ENCODE peak calls at places on chromosomes 5 and 9, in four cellular contexts. One of them, this sample, is unnamed.

GRCh38 chr5:31062878-31063277 is 130.6 kb upstream of the CDH6 start:
- DNase-seq in transverse colon: no peak
- DNase-seq in vagina: no peak
- DNase-seq in A549: no peak
- DNase-seq in this sample: no peak

GRCh38 chr5:172456076-172456800 is 1.9 kb upstream of the SH3PXD2B start:
- DNase-seq in vagina: no peak
- DNase-seq in A549: no peak
- DNase-seq in transverse colon: no peak
- DNase-seq in this sample: no peak

GRCh38 chr5:143554194-143554717 is 150.8 kb upstream of the NR3C1 start:
- DNase-seq in transverse colon: no peak
- DNase-seq in vagina: no peak
- DNase-seq in A549: peak; percentile 74
- DNase-seq in this sample: no peak

GRCh38 chr9:91274950-91275349 is 86.8 kb downstream of the AUH start:
- DNase-seq in transverse colon: no peak
- DNase-seq in A549: no peak
- DNase-seq in vagina: no peak
- DNase-seq in this sample: no peak

GRCh38 chr5:120507826-120508463 is 43.8 kb downstream of the PRR16 start:
- DNase-seq in A549: no peak
- DNase-seq in transverse colon: no peak
- DNase-seq in vagina: no peak
- DNase-seq in this sample: no peak

GRCh38 chr5:157748740-157749461 is 5.4 kb downstream of the LSM11 start:
- DNase-seq in vagina: no peak
- DNase-seq in A549: peak; percentile 20
- DNase-seq in transverse colon: no peak
- DNase-seq in this sample: no peak

GRCh38 chr9:129052592-129052991 is 16.2 kb downstream of the MIGA2 start:
- DNase-seq in transverse colon: peak; percentile 96
- DNase-seq in A549: peak; percentile 35
- DNase-seq in vagina: no peak
- DNase-seq in this sample: peak; percentile 71

GRCh38 chr5:112012112-112012511 is 255.1 kb upstream of the NREP start:
- DNase-seq in vagina: no peak
- DNase-seq in transverse colon: no peak
- DNase-seq in A549: no peak
- DNase-seq in this sample: peak; percentile 32

GRCh38 chr5:169786219-169786618 is 149.1 kb downstream of the DOCK2 start:
- DNase-seq in transverse colon: no peak
- DNase-seq in vagina: no peak
- DNase-seq in A549: peak; percentile 39
- DNase-seq in this sample: no peak

GRCh38 chr5:166369817-166370216 is 1921.6 kb upstream of the WWC1 start:
- DNase-seq in vagina: no peak
- DNase-seq in A549: no peak
- DNase-seq in transverse colon: no peak
- DNase-seq in this sample: no peak

GRCh38 chr9:89605181-89606048 is 603 bp downstream of the GADD45G start:
- DNase-seq in vagina: no peak
- DNase-seq in transverse colon: peak; percentile 65
- DNase-seq in A549: peak; percentile 9
- DNase-seq in this sample: peak; percentile 53

GRCh38 chr5:147763791-147764525 is 18.6 kb downstream of the JAKMIP2 start:
- DNase-seq in transverse colon: no peak
- DNase-seq in A549: no peak
- DNase-seq in vagina: no peak
- DNase-seq in this sample: no peak

GRCh38 chr9:8062459-8062858 is 262.9 kb upstream of the DMAC1 start:
- DNase-seq in A549: no peak
- DNase-seq in vagina: no peak
- DNase-seq in transverse colon: no peak
- DNase-seq in this sample: no peak

DNA sequence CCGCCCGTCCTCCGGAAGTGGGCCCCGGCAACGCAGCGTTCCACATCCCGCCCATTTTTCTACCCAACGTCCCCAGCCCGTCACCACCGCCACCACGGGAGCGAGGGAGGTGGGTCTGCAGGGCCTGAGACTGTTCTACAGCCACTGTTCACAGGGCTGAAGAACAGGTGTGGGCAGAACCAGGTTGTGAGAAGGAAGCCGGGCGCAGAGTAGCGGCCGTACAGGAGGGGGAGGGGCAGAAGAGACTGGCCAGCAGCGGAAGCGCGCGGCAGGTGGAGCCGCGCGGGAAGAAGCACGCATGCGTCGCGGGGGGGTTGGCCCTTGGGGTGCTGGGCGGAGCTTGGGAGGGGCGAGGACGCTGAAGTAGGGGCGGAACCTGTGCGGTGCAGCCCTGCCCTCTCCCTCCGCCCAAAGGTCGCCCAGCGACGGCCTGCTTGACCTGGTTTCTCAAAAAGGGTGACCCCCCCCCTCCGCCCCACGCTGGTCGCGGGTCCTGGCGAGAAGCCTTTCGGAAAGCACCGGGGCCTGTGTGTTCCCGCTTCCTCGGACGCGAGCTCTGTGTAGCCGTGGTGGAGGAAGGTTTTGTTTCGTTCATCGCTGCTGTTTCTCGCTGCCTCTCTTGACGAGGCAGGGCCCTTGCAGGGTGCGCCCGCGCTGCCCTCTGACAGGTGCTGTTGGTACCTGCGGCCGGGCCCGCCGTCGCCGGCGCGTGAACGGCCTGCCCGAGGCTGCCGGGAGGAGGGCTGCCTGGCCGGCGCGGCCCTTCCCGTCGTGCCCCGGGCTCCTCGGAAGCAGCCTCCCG is 7.8 kb upstream of the MGAT1 start:
- DNase-seq in A549: peak; percentile 97
- DNase-seq in transverse colon: peak; percentile 99
- DNase-seq in vagina: peak; percentile 97
- DNase-seq in this sample: peak; percentile 98
- TF ChIP-seq POLR2A in A549: no peak
- TF ChIP-seq POLR2A in transverse colon: peak; percentile 84
- TF ChIP-seq POLR2A in vagina: no peak
- TF ChIP-seq POLR2A in this sample: no peak

GRCh38 chr5:33468811-33469435 is 28.2 kb downstream of the TARS1 start:
- DNase-seq in vagina: no peak
- DNase-seq in transverse colon: no peak
- DNase-seq in A549: no peak
- DNase-seq in this sample: no peak
- TF ChIP-seq POLR2A in vagina: no peak
- TF ChIP-seq POLR2A in transverse colon: no peak
- TF ChIP-seq POLR2A in A549: no peak
- TF ChIP-seq POLR2A in this sample: no peak

GRCh38 chr9:84850830-84851372 is 181.4 kb downstream of the NTRK2 start:
- DNase-seq in transverse colon: no peak
- DNase-seq in A549: no peak
- DNase-seq in vagina: no peak
- DNase-seq in this sample: no peak

GRCh38 chr9:84852902-84853301 is 183.4 kb downstream of the NTRK2 start:
- DNase-seq in A549: no peak
- DNase-seq in transverse colon: no peak
- DNase-seq in vagina: no peak
- DNase-seq in this sample: no peak

GRCh38 chr9:84856181-84856632 is 186.7 kb downstream of the NTRK2 start:
- DNase-seq in vagina: no peak
- DNase-seq in A549: no peak
- DNase-seq in transverse colon: no peak
- DNase-seq in this sample: peak; percentile 57

GRCh38 chr9:84849049-84849448 is 179.5 kb downstream of the NTRK2 start:
- DNase-seq in vagina: no peak
- DNase-seq in transverse colon: no peak
- DNase-seq in A549: no peak
- DNase-seq in this sample: no peak

DNA sequence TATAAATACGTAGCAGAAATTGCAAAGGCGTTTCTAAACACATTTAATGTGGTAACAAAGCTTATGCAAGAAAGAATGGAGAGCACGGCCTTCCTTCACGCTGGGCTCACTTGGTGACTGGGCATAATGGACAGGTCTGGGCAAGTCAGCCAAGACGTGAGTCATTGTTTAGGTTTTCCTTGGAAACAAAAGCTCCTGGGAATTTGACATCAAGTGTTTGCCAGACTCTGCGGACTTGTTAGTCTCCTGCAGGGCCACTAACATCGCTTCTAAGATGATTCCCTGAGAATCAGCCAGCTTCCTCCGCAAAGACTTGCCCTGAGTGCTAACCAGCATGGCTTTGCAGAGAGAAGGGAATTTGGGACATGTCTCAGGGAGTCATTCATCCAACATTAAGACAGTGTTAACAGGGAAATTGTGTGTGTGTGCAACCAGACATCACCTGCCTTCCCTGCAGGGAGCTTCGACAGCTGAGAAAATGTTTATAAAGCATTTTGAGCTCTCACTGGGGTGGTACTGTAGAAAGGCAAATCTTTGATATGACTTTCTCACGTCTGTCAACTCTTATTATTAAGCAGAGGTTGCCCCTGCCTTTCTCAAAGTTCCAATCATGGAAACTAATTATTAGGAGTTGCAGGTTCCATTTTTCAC is 182.5 kb downstream of the NTRK2 start:
- DNase-seq in transverse colon: no peak
- DNase-seq in vagina: no peak
- DNase-seq in A549: peak; percentile 94
- DNase-seq in this sample: peak; percentile 32
- TF ChIP-seq POLR2A in transverse colon: no peak
- TF ChIP-seq POLR2A in vagina: no peak
- TF ChIP-seq POLR2A in A549: no peak
- TF ChIP-seq POLR2A in this sample: no peak

DNA sequence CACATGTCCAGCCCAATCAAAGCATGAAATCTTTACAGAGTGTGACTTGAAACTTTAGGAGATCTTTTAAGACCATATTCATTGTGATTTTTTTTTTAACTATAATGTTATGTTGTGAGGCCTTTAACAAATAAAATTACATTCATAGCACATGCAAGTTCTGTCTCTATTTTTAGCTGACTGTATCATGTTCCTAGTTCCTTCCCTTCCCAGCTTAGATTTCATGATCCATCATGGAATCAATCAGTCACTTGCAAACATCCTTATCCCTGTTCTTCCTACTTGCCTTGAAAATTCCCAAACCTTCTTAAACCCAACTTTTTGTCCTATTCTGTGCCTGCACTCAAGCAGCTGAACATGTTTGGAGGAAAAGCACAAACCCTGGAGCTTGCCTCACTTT is 141.8 kb downstream of the DMXL1 start:
- DNase-seq in A549: no peak
- DNase-seq in vagina: no peak
- DNase-seq in transverse colon: no peak
- DNase-seq in this sample: no peak
- TF ChIP-seq POLR2A in A549: no peak
- TF ChIP-seq POLR2A in vagina: no peak
- TF ChIP-seq POLR2A in transverse colon: no peak
- TF ChIP-seq POLR2A in this sample: no peak

GRCh38 chr9:114362394-114362793 is 25.4 kb downstream of the AKNA start:
- DNase-seq in A549: no peak
- DNase-seq in transverse colon: no peak
- DNase-seq in vagina: no peak
- DNase-seq in this sample: no peak
- TF ChIP-seq POLR2A in A549: no peak
- TF ChIP-seq POLR2A in transverse colon: no peak
- TF ChIP-seq POLR2A in vagina: no peak
- TF ChIP-seq POLR2A in this sample: no peak

GRCh38 chr9:30773427-30773826 is 1611.0 kb upstream of the ACO1 start:
- DNase-seq in vagina: no peak
- DNase-seq in transverse colon: no peak
- DNase-seq in A549: no peak
- DNase-seq in this sample: no peak

GRCh38 chr9:30775236-30775635 is 1609.2 kb upstream of the ACO1 start:
- DNase-seq in vagina: no peak
- DNase-seq in transverse colon: no peak
- DNase-seq in A549: no peak
- DNase-seq in this sample: no peak

GRCh38 chr9:30771278-30771677 is 1613.2 kb upstream of the ACO1 start:
- DNase-seq in vagina: no peak
- DNase-seq in transverse colon: no peak
- DNase-seq in A549: no peak
- DNase-seq in this sample: no peak

DNA sequence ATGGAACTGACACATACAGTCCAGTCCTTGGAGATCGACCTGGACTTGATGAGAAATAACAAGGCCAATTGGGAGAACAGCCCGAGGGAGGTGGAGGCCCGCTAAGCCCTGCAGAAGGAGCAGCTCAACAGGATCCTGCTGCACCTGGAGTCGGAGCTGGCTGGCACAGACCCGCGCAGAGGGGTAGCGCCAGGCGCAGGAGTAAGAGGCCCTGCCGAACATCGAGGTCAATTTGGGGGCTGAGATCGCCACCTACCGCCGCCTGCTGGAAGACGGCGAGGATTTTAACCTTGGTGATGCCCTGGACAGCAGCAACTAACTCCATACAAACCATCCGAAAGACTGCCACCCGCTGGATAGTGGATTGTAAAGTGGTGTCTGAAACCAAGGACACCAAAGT is 1610.1 kb upstream of the ACO1 start:
- DNase-seq in transverse colon: no peak
- DNase-seq in vagina: no peak
- DNase-seq in A549: peak; percentile 41
- DNase-seq in this sample: no peak
- TF ChIP-seq POLR2A in transverse colon: no peak
- TF ChIP-seq POLR2A in vagina: no peak
- TF ChIP-seq POLR2A in A549: no peak
- TF ChIP-seq POLR2A in this sample: no peak

DNA sequence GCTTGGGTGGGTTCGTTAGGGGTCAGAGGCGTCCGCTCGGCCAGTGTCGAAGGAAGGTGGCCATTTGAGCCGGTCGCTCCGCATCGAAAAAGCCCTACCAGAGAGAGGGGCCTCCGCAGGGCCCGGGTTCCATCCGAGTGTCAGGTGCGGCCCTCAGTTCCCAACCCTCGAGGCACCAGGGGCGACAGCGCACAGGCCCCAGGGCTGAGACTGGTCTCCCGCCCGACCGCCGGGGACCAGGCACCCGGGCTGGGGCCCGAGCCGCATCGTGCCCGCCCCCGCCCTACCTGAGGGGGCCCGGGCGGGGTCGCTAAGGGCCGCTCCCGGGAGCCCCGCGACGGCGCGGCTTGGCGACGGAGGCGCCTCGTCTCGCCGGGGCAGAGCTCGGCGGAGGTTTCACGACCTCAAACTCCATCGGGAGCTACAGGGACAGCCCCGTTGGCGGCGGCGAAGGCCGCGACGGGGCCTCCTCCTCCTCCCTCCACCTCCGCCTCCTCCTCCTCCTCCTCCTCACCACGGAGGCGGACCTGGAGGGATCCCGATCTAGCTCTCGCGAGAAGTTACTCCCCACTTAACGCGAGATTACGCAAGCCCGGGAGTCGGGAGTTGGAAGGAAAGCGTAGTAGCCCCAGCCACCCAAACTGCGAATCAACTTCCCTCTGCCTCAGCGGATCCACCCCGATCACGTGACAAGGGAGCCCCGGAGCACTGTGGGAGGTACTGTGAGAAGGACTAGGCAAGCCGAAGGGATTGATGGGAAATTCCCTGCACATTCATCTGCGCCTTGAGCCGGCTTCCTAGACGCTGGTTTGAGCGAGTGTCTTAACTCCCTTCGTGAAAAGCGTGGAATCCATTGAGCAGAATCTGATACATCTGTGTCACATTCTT is at the start of gene RC3H2:
- DNase-seq in transverse colon: peak; percentile 98
- DNase-seq in vagina: peak; percentile 100
- DNase-seq in A549: peak; percentile 100
- DNase-seq in this sample: peak; percentile 98
- TF ChIP-seq POLR2A in transverse colon: peak; percentile 95
- TF ChIP-seq POLR2A in vagina: peak; percentile 46
- TF ChIP-seq POLR2A in A549: peak; percentile 87
- TF ChIP-seq POLR2A in this sample: peak; percentile 90

This sample was measured in heart left ventricle.